ENCODE peak calls at places on chromosomes 1 and 21, in eight cellular contexts. One of them, this sample, is unnamed.

GRCh38 chr1:171699526-171699925 is 42.3 kb downstream of the VAMP4 start:
- DNase-seq in sigmoid colon: no peak
- DNase-seq in suprapubic skin: no peak
- DNase-seq in H1: no peak
- DNase-seq in SK-N-SH: no peak
- DNase-seq in GM23338: no peak
- DNase-seq in K562: no peak
- DNase-seq in stomach: no peak
- DNase-seq in this sample: no peak

GRCh38 chr1:214377886-214378285 is 96.9 kb downstream of the SMYD2 start:
- DNase-seq in sigmoid colon: no peak
- DNase-seq in suprapubic skin: no peak
- DNase-seq in H1: no peak
- DNase-seq in SK-N-SH: no peak
- DNase-seq in GM23338: no peak
- DNase-seq in K562: no peak
- DNase-seq in stomach: no peak
- DNase-seq in this sample: no peak

GRCh38 chr1:32893198-32894018 is 7.1 kb downstream of the HPCA start:
- DNase-seq in sigmoid colon: peak
- DNase-seq in suprapubic skin: no peak
- DNase-seq in H1: no peak
- DNase-seq in SK-N-SH: peak
- DNase-seq in GM23338: peak
- DNase-seq in K562: peak
- DNase-seq in stomach: peak
- DNase-seq in this sample: no peak

GRCh38 chr1:66778969-66779368 is 22.1 kb downstream of the INSL5 start:
- DNase-seq in sigmoid colon: no peak
- DNase-seq in suprapubic skin: no peak
- DNase-seq in H1: no peak
- DNase-seq in SK-N-SH: no peak
- DNase-seq in GM23338: no peak
- DNase-seq in K562: no peak
- DNase-seq in stomach: no peak
- DNase-seq in this sample: no peak

GRCh38 chr1:245074232-245074747 is 80.5 kb upstream of the KIF26B start:
- DNase-seq in sigmoid colon: no peak
- DNase-seq in suprapubic skin: no peak
- DNase-seq in H1: no peak
- DNase-seq in SK-N-SH: no peak
- DNase-seq in GM23338: no peak
- DNase-seq in K562: no peak
- DNase-seq in stomach: no peak
- DNase-seq in this sample: no peak

GRCh38 chr1:41317356-41317755 is 43.9 kb upstream of the FOXO6 start:
- DNase-seq in sigmoid colon: no peak
- DNase-seq in suprapubic skin: no peak
- DNase-seq in H1: no peak
- DNase-seq in SK-N-SH: no peak
- DNase-seq in GM23338: no peak
- DNase-seq in K562: no peak
- DNase-seq in stomach: no peak
- DNase-seq in this sample: no peak

GRCh38 chr21:34598931-34599400 is 15.9 kb downstream of the RCAN1 start:
- DNase-seq in sigmoid colon: no peak
- DNase-seq in suprapubic skin: no peak
- DNase-seq in H1: no peak
- DNase-seq in SK-N-SH: peak
- DNase-seq in GM23338: no peak
- DNase-seq in K562: no peak
- DNase-seq in stomach: no peak
- DNase-seq in this sample: no peak

GRCh38 chr1:87394462-87394861 is 65.8 kb downstream of the LMO4 start:
- DNase-seq in sigmoid colon: no peak
- DNase-seq in suprapubic skin: no peak
- DNase-seq in H1: no peak
- DNase-seq in SK-N-SH: no peak
- DNase-seq in GM23338: peak
- DNase-seq in K562: no peak
- DNase-seq in stomach: no peak
- DNase-seq in this sample: no peak

GRCh38 chr1:200445213-200445612 is 35.4 kb upstream of the ZNF281 start:
- DNase-seq in sigmoid colon: no peak
- DNase-seq in suprapubic skin: no peak
- DNase-seq in H1: no peak
- DNase-seq in SK-N-SH: no peak
- DNase-seq in GM23338: no peak
- DNase-seq in K562: no peak
- DNase-seq in stomach: no peak
- DNase-seq in this sample: no peak

GRCh38 chr1:70528591-70529333 is 117.7 kb downstream of the CTH start:
- DNase-seq in sigmoid colon: no peak
- DNase-seq in suprapubic skin: no peak
- DNase-seq in H1: no peak
- DNase-seq in SK-N-SH: peak
- DNase-seq in GM23338: peak
- DNase-seq in K562: peak
- DNase-seq in stomach: no peak
- DNase-seq in this sample: peak

GRCh38 chr1:86380257-86380861 is 15.8 kb downstream of the ODF2L start:
- DNase-seq in sigmoid colon: no peak
- DNase-seq in suprapubic skin: no peak
- DNase-seq in H1: no peak
- DNase-seq in SK-N-SH: peak
- DNase-seq in GM23338: peak
- DNase-seq in K562: peak
- DNase-seq in stomach: no peak
- DNase-seq in this sample: peak

GRCh38 chr1:96238426-96238825 is 483.2 kb upstream of the PTBP2 start:
- DNase-seq in sigmoid colon: no peak
- DNase-seq in suprapubic skin: no peak
- DNase-seq in H1: no peak
- DNase-seq in SK-N-SH: no peak
- DNase-seq in GM23338: no peak
- DNase-seq in K562: no peak
- DNase-seq in stomach: no peak
- DNase-seq in this sample: no peak

GRCh38 chr1:109357673-109358072 is 40.0 kb downstream of the SORT1 start:
- DNase-seq in sigmoid colon: no peak
- DNase-seq in suprapubic skin: no peak
- DNase-seq in H1: no peak
- DNase-seq in SK-N-SH: no peak
- DNase-seq in GM23338: no peak
- DNase-seq in K562: no peak
- DNase-seq in stomach: no peak
- DNase-seq in this sample: no peak

GRCh38 chr21:15400905-15401304 is 328.9 kb upstream of the USP25 start:
- DNase-seq in sigmoid colon: no peak
- DNase-seq in suprapubic skin: no peak
- DNase-seq in H1: no peak
- DNase-seq in SK-N-SH: no peak
- DNase-seq in GM23338: no peak
- DNase-seq in K562: no peak
- DNase-seq in stomach: no peak
- DNase-seq in this sample: no peak

GRCh38 chr1:235229868-235230267 is 68.8 kb upstream of the RBM34 start:
- DNase-seq in sigmoid colon: no peak
- DNase-seq in suprapubic skin: no peak
- DNase-seq in H1: no peak
- DNase-seq in SK-N-SH: no peak
- DNase-seq in GM23338: no peak
- DNase-seq in K562: no peak
- DNase-seq in stomach: no peak
- DNase-seq in this sample: no peak

GRCh38 chr1:232728507-232729263 is 76.5 kb upstream of the MAP10 start:
- DNase-seq in sigmoid colon: no peak
- DNase-seq in suprapubic skin: no peak
- DNase-seq in H1: no peak
- DNase-seq in SK-N-SH: no peak
- DNase-seq in GM23338: no peak
- DNase-seq in K562: no peak
- DNase-seq in stomach: no peak
- DNase-seq in this sample: no peak

GRCh38 chr1:180262628-180263488 is 32.8 kb downstream of the LHX4 start:
- DNase-seq in sigmoid colon: no peak
- DNase-seq in suprapubic skin: no peak
- DNase-seq in H1: no peak
- DNase-seq in SK-N-SH: no peak
- DNase-seq in GM23338: no peak
- DNase-seq in K562: no peak
- DNase-seq in stomach: no peak
- DNase-seq in this sample: no peak

GRCh38 chr1:19460535-19461351 is 24.6 kb downstream of the CAPZB start:
- DNase-seq in sigmoid colon: no peak
- DNase-seq in suprapubic skin: no peak
- DNase-seq in H1: no peak
- DNase-seq in SK-N-SH: no peak
- DNase-seq in GM23338: no peak
- DNase-seq in K562: peak
- DNase-seq in stomach: no peak
- DNase-seq in this sample: no peak

GRCh38 chr1:19461352-19461645 is 24.0 kb downstream of the CAPZB start:
- DNase-seq in sigmoid colon: no peak
- DNase-seq in suprapubic skin: no peak
- DNase-seq in H1: no peak
- DNase-seq in SK-N-SH: no peak
- DNase-seq in GM23338: peak
- DNase-seq in K562: no peak
- DNase-seq in stomach: no peak
- DNase-seq in this sample: no peak

GRCh38 chr1:19456915-19457554 is 28.3 kb downstream of the CAPZB start:
- DNase-seq in sigmoid colon: no peak
- DNase-seq in suprapubic skin: no peak
- DNase-seq in H1: no peak
- DNase-seq in SK-N-SH: no peak
- DNase-seq in GM23338: peak
- DNase-seq in K562: no peak
- DNase-seq in stomach: no peak
- DNase-seq in this sample: no peak

GRCh38 chr1:19457555-19457954 is 27.8 kb downstream of the CAPZB start:
- DNase-seq in sigmoid colon: no peak
- DNase-seq in suprapubic skin: no peak
- DNase-seq in H1: no peak
- DNase-seq in SK-N-SH: no peak
- DNase-seq in GM23338: no peak
- DNase-seq in K562: no peak
- DNase-seq in stomach: no peak
- DNase-seq in this sample: no peak

DNA sequence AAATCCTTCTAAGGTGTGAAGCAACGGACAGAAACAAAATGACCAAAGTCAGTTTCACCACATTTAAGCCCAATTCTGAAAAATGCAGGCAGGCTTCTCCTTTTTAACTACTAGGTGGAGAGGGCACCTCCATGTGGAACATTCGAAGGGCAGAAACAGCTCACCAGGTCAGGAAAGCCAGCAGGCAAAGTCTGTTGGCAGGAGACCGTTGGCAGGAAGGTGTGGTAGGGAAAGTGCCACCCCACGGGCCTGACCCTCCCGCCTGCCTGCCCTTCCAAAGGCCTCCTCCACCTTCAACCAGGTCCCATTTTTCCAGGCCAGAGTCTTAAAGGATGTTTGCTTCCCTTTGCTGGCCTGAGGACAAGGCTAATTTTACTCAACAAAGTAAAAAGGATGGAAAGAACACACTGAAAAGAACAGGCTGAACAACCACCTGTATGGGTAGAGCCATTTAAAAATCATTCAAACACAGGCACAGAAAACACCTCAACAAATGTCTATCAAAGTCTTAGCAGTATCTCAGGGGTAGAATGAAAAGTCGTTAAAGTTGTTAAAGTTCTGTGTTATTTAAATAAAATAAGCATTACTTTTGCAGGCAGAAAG is 26.4 kb downstream of the CAPZB start:
- DNase-seq in sigmoid colon: no peak
- DNase-seq in suprapubic skin: no peak
- DNase-seq in H1: no peak
- DNase-seq in SK-N-SH: no peak
- DNase-seq in GM23338: no peak
- DNase-seq in K562: no peak
- DNase-seq in stomach: peak
- DNase-seq in this sample: no peak
- H3K27ac ChIP-seq in sigmoid colon: peak
- H3K27ac ChIP-seq in suprapubic skin: peak
- H3K27ac ChIP-seq in H1: no peak
- H3K27ac ChIP-seq in SK-N-SH: no peak
- H3K27ac ChIP-seq in GM23338: no peak
- H3K27ac ChIP-seq in K562: no peak
- H3K27ac ChIP-seq in stomach: peak
- H3K27ac ChIP-seq in this sample: peak

GRCh38 chr1:28521502-28522164 is 15.8 kb downstream of the RCC1 start:
- DNase-seq in sigmoid colon: no peak
- DNase-seq in suprapubic skin: no peak
- DNase-seq in H1: no peak
- DNase-seq in SK-N-SH: no peak
- DNase-seq in GM23338: no peak
- DNase-seq in K562: peak
- DNase-seq in stomach: no peak
- DNase-seq in this sample: no peak
- TF ChIP-seq POLR2AphosphoS5 in sigmoid colon: no peak
- TF ChIP-seq POLR2AphosphoS5 in suprapubic skin: no peak
- TF ChIP-seq POLR2AphosphoS5 in H1: no peak
- TF ChIP-seq POLR2AphosphoS5 in SK-N-SH: no peak
- TF ChIP-seq POLR2AphosphoS5 in GM23338: no peak
- TF ChIP-seq POLR2AphosphoS5 in K562: no peak
- TF ChIP-seq POLR2AphosphoS5 in stomach: no peak
- TF ChIP-seq POLR2AphosphoS5 in this sample: no peak

DNA sequence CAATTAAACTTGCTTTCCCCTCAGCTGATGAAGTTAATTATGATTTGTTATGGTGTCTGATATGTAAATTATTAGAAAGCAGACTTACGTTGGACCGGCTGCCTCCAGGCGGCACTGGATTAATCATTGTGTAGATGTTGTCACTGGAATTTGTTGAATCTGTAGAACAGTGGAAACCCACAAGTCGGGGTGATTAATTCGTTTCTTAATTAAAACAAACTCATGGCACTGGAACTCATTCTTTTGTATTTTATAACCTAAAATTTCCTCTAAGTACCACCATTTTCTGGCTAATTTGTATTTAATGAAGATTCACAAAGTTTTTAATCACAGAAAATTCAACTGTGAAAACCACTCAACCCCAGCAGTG is 39.1 kb downstream of the MRPL37 start:
- DNase-seq in sigmoid colon: no peak
- DNase-seq in suprapubic skin: no peak
- DNase-seq in H1: no peak
- DNase-seq in SK-N-SH: no peak
- DNase-seq in GM23338: no peak
- DNase-seq in K562: no peak
- DNase-seq in stomach: no peak
- DNase-seq in this sample: no peak
- H3K27ac ChIP-seq in sigmoid colon: no peak
- H3K27ac ChIP-seq in suprapubic skin: no peak
- H3K27ac ChIP-seq in H1: no peak
- H3K27ac ChIP-seq in SK-N-SH: no peak
- H3K27ac ChIP-seq in GM23338: no peak
- H3K27ac ChIP-seq in K562: no peak
- H3K27ac ChIP-seq in stomach: no peak
- H3K27ac ChIP-seq in this sample: no peak

DNA sequence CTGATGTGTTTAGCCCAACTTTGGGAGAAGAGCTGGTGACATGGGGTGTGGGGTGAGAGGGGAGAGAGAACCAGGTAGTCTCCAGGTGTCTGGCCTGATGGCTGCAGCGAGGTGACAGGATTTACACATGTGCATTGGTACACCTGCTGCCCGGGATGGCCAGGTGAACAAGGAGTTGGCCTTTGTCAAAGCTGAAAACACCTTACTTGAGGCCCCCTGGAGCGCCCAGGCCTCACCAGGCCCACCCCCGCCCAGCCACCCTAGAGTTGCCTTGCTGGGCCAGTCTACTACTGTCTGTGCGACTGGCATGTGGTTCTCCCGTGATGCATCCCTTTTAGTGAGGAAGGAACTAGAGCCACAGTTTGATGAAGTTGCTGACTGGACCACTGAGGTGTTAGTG is 90.5 kb downstream of the ADARB1 start:
- DNase-seq in sigmoid colon: peak
- DNase-seq in suprapubic skin: no peak
- DNase-seq in H1: no peak
- DNase-seq in SK-N-SH: no peak
- DNase-seq in GM23338: no peak
- DNase-seq in K562: no peak
- DNase-seq in stomach: no peak
- DNase-seq in this sample: no peak
- TF ChIP-seq POLR2AphosphoS5 in sigmoid colon: no peak
- TF ChIP-seq POLR2AphosphoS5 in suprapubic skin: no peak
- TF ChIP-seq POLR2AphosphoS5 in H1: no peak
- TF ChIP-seq POLR2AphosphoS5 in SK-N-SH: no peak
- TF ChIP-seq POLR2AphosphoS5 in GM23338: no peak
- TF ChIP-seq POLR2AphosphoS5 in K562: no peak
- TF ChIP-seq POLR2AphosphoS5 in stomach: no peak
- TF ChIP-seq POLR2AphosphoS5 in this sample: no peak

This sample was measured in Panc1.